ENCODE peak calls at places on chromosome 3, in nine cellular contexts. Z is posterior cingulate gyrus; F is activated CD4-positive, alpha-beta T cell treated with anti-CD3 and anti-CD28 coated beads, Interleukin-2, amount 50 U/mL, for 24 hours; D is neuronal stem cell; Y is left lung; M is GM12865; E is activated CD8-positive, alpha-beta memory T cell treated with anti-CD3 and anti-CD28 coated beads, Interleukin-2, amount 50 U/mL, for 4 hours; N is Ammon's horn; C is stimulated activated CD8-positive, alpha-beta memory T cell treated with anti-CD3 and anti-CD28 coated beads, Interleukin-4, amount 100 ng/mL, for 4 hours. V is an unnamed sample.
A peak's percentile ranks its signal among the peaks of the same experiment; 100 is the strongest.

GRCh38 chr3:81910244-81910852 is 148.9 kb upstream of the GBE1 start:
- DNase-seq in E (no peak), M (peak; percentile 42), D (peak; percentile 26), Y (no peak), F (no peak), C (no peak), Z (no peak), N (peak; percentile 55), V (no peak)

GRCh38 chr3:12947504-12948369 is 106.4 kb upstream of the RPL32 start:
- DNase-seq in C (no peak), Z (no peak), Y (peak; percentile 56), M (no peak), F (no peak), D (no peak), E (no peak), N (no peak), V (peak; percentile 78)

GRCh38 chr3:190155752-190156151 is 35.1 kb upstream of the P3H2 start:
- DNase-seq in D (no peak), C (no peak), M (no peak), Z (no peak), E (no peak), F (no peak), Y (no peak), N (no peak), V (no peak)

GRCh38 chr3:161132391-161132790 is 27.2 kb upstream of the B3GALNT1 start:
- DNase-seq in C (no peak), Z (no peak), Y (no peak), E (no peak), D (no peak), N (no peak), M (no peak), F (no peak), V (no peak)

GRCh38 chr3:133775309-133775708 is 29.1 kb downstream of the TF start:
- DNase-seq in F (no peak), N (no peak), C (no peak), Y (no peak), D (no peak), E (no peak), Z (no peak), M (no peak), V (no peak)

GRCh38 chr3:195817578-195818135 is 5.9 kb upstream of the MUC4 start:
- DNase-seq in N (no peak), M (no peak), C (no peak), Y (peak; percentile 13), D (no peak), E (no peak), Z (no peak), F (no peak), V (no peak)

GRCh38 chr3:114608293-114608692 is 314.5 kb downstream of the TIGIT start:
- DNase-seq in Y (no peak), N (no peak), M (no peak), E (no peak), F (no peak), C (no peak), Z (no peak), D (no peak), V (no peak)

GRCh38 chr3:15380980-15381890 is 46.1 kb downstream of the METTL6 start:
- DNase-seq in F (no peak), C (no peak), E (no peak), Z (no peak), Y (no peak), N (no peak), D (no peak), M (no peak), V (no peak)

GRCh38 chr3:71724584-71725278 is 471 bp downstream of the EIF4E3 start:
- DNase-seq in C (no peak), M (peak; percentile 15), F (no peak), N (peak; percentile 35), Y (peak; percentile 46), Z (no peak), D (peak; percentile 24), E (peak; percentile 41), V (peak; percentile 65)